ENCODE peak calls at places on chromosomes 6 and 20, in ten cellular contexts. L, S, I, W, M, P, X, C, Z and Y are unnamed samples.

GRCh38 chr20:55424446-55424845 is 580.9 kb downstream of the CBLN4 start:
- DNase-seq in P (no peak), M (no peak), W (no peak), I (no peak), C (no peak), Z (no peak), L (no peak), S (no peak), X (no peak), Y (no peak)

GRCh38 chr6:93105017-93105416 is 314.3 kb downstream of the EPHA7 start:
- DNase-seq in P (no peak), I (no peak), W (no peak), S (no peak), Z (no peak), X (no peak), M (peak; percentile 16), C (no peak), L (no peak), Y (no peak)

GRCh38 chr6:83258517-83258916 is 65.4 kb downstream of the RWDD2A start:
- DNase-seq in C (no peak), I (peak; percentile 35), M (peak; percentile 80), Z (no peak), X (no peak), L (no peak), P (no peak), S (no peak), W (no peak), Y (no peak)

GRCh38 chr20:7775072-7775471 is 165.2 kb downstream of the HAO1 start:
- DNase-seq in X (no peak), L (no peak), C (peak; percentile 12), I (no peak), Z (no peak), W (no peak), M (peak; percentile 77), P (peak; percentile 4), S (no peak), Y (no peak)

GRCh38 chr20:23367770-23368169 is 5.8 kb downstream of the GZF1 start:
- DNase-seq in C (no peak), L (no peak), I (no peak), Z (no peak), M (no peak), P (no peak), W (no peak), X (no peak), S (no peak), Y (no peak)

GRCh38 chr6:11575408-11576033 is 38.0 kb downstream of the TMEM170B start:
- DNase-seq in P (peak; percentile 56), M (peak; percentile 62), I (peak; percentile 76), X (peak; percentile 11), Z (peak; percentile 44), W (peak; percentile 75), S (peak; percentile 35), C (peak; percentile 78), L (peak; percentile 12), Y (no peak)

GRCh38 chr20:43138061-43138860 is 51.4 kb downstream of the PTPRT start:
- DNase-seq in I (no peak), Z (no peak), M (no peak), W (no peak), C (no peak), S (no peak), L (no peak), P (no peak), X (no peak), Y (no peak)

GRCh38 chr6:151705994-151706733 is 101.3 kb upstream of the ESR1 start:
- DNase-seq in S (no peak), X (no peak), Z (no peak), P (no peak), I (no peak), L (no peak), M (no peak), W (no peak), C (no peak), Y (no peak)

GRCh38 chr6:77470983-77471382 is 7.7 kb upstream of the HTR1B start:
- DNase-seq in M (peak; percentile 23), Z (no peak), P (no peak), L (no peak), W (no peak), X (no peak), C (peak; percentile 18), S (no peak), I (no peak), Y (no peak)

GRCh38 chr20:57974863-57975262 is 253.6 kb downstream of the ANKRD60 start:
- DNase-seq in Z (no peak), I (no peak), S (no peak), C (no peak), W (no peak), X (no peak), P (no peak), M (no peak), L (no peak), Y (no peak)

GRCh38 chr6:142945446-142946180 is 637 bp upstream of the HIVEP2 start:
- DNase-seq in S (no peak), L (peak; percentile 55), C (peak; percentile 41), Z (peak; percentile 56), X (peak; percentile 59), W (peak; percentile 55), M (peak; percentile 68), P (no peak), I (peak; percentile 81), Y (peak; percentile 92)

GRCh38 chr6:67285770-67286495 is 1349.1 kb upstream of the ADGRB3 start:
- DNase-seq in P (no peak), X (no peak), I (no peak), M (no peak), W (no peak), Z (no peak), L (no peak), S (no peak), C (no peak), Y (no peak)

GRCh38 chr6:41531591-41532582 is 14.3 kb upstream of the FOXP4 start:
- DNase-seq in S (peak; percentile 36), W (no peak), I (no peak), L (peak; percentile 69), P (no peak), M (no peak), X (peak; percentile 84), C (peak; percentile 86), Z (no peak), Y (no peak)

GRCh38 chr20:48262396-48262795 is 477.1 kb upstream of the SULF2 start:
- DNase-seq in C (no peak), P (no peak), I (no peak), X (no peak), W (no peak), S (no peak), L (no peak), M (no peak), Z (no peak), Y (no peak)

GRCh38 chr20:57322476-57322875 is 7.1 kb upstream of the SPO11 start:
- DNase-seq in P (no peak), M (no peak), L (no peak), Z (no peak), X (no peak), I (no peak), W (no peak), C (no peak), S (no peak), Y (no peak)